ENCODE peak calls at places on chromosomes 12 and 14, in ten cellular contexts. One of them, this sample, is unnamed.

GRCh38 chr14:93285048-93285447 is 47.8 kb downstream of the BTBD7 start:
- DNase-seq in bronchial epithelial cell: no peak
- DNase-seq in endothelial cell: no peak
- DNase-seq in GM12864: no peak
- DNase-seq in thoracic aorta: no peak
- DNase-seq in osteocyte: no peak
- DNase-seq in astrocyte of the spinal cord: peak
- DNase-seq in colonic mucosa: no peak
- DNase-seq in activated B cell treated with CpG ODN at 0.5 μM for 24 hours: no peak
- DNase-seq in fibroblast of lung: peak
- DNase-seq in this sample: peak

GRCh38 chr12:46212108-46212982 is 56.5 kb downstream of the SLC38A1 start:
- DNase-seq in bronchial epithelial cell: no peak
- DNase-seq in endothelial cell: no peak
- DNase-seq in GM12864: no peak
- DNase-seq in thoracic aorta: no peak
- DNase-seq in osteocyte: no peak
- DNase-seq in astrocyte of the spinal cord: no peak
- DNase-seq in colonic mucosa: no peak
- DNase-seq in activated B cell treated with CpG ODN at 0.5 μM for 24 hours: no peak
- DNase-seq in fibroblast of lung: no peak
- DNase-seq in this sample: no peak

GRCh38 chr12:21615441-21615840 is 10.8 kb upstream of the GYS2 start:
- DNase-seq in bronchial epithelial cell: peak
- DNase-seq in endothelial cell: no peak
- DNase-seq in GM12864: no peak
- DNase-seq in thoracic aorta: no peak
- DNase-seq in osteocyte: no peak
- DNase-seq in astrocyte of the spinal cord: no peak
- DNase-seq in colonic mucosa: no peak
- DNase-seq in activated B cell treated with CpG ODN at 0.5 μM for 24 hours: no peak
- DNase-seq in fibroblast of lung: peak
- DNase-seq in this sample: peak

GRCh38 chr12:72274926-72275325 is 2.8 kb downstream of the TRHDE start:
- DNase-seq in bronchial epithelial cell: no peak
- DNase-seq in endothelial cell: no peak
- DNase-seq in GM12864: no peak
- DNase-seq in thoracic aorta: no peak
- DNase-seq in osteocyte: no peak
- DNase-seq in astrocyte of the spinal cord: peak
- DNase-seq in colonic mucosa: no peak
- DNase-seq in activated B cell treated with CpG ODN at 0.5 μM for 24 hours: no peak
- DNase-seq in fibroblast of lung: no peak
- DNase-seq in this sample: peak

GRCh38 chr12:116415408-116416108 is 138.1 kb upstream of the MED13L start:
- DNase-seq in bronchial epithelial cell: no peak
- DNase-seq in endothelial cell: no peak
- DNase-seq in GM12864: no peak
- DNase-seq in thoracic aorta: no peak
- DNase-seq in osteocyte: no peak
- DNase-seq in astrocyte of the spinal cord: no peak
- DNase-seq in colonic mucosa: no peak
- DNase-seq in activated B cell treated with CpG ODN at 0.5 μM for 24 hours: no peak
- DNase-seq in fibroblast of lung: no peak
- DNase-seq in this sample: no peak

GRCh38 chr14:39268393-39268792 is 34.7 kb downstream of the MIA2 start:
- DNase-seq in bronchial epithelial cell: peak
- DNase-seq in endothelial cell: no peak
- DNase-seq in GM12864: no peak
- DNase-seq in thoracic aorta: no peak
- DNase-seq in osteocyte: no peak
- DNase-seq in astrocyte of the spinal cord: peak
- DNase-seq in colonic mucosa: no peak
- DNase-seq in activated B cell treated with CpG ODN at 0.5 μM for 24 hours: no peak
- DNase-seq in fibroblast of lung: peak
- DNase-seq in this sample: peak

GRCh38 chr12:116164976-116165425 is 112.5 kb downstream of the MED13L start:
- DNase-seq in bronchial epithelial cell: peak
- DNase-seq in endothelial cell: no peak
- DNase-seq in GM12864: no peak
- DNase-seq in thoracic aorta: no peak
- DNase-seq in osteocyte: no peak
- DNase-seq in astrocyte of the spinal cord: peak
- DNase-seq in colonic mucosa: no peak
- DNase-seq in activated B cell treated with CpG ODN at 0.5 μM for 24 hours: no peak
- DNase-seq in fibroblast of lung: peak
- DNase-seq in this sample: peak

GRCh38 chr12:57175428-57176138 is 28.2 kb upstream of the LRP1-AS start:
- DNase-seq in bronchial epithelial cell: peak
- DNase-seq in endothelial cell: peak
- DNase-seq in GM12864: no peak
- DNase-seq in thoracic aorta: peak
- DNase-seq in osteocyte: peak
- DNase-seq in astrocyte of the spinal cord: peak
- DNase-seq in colonic mucosa: peak
- DNase-seq in activated B cell treated with CpG ODN at 0.5 μM for 24 hours: no peak
- DNase-seq in fibroblast of lung: peak
- DNase-seq in this sample: peak

GRCh38 chr14:48703728-48704467 is 882.3 kb downstream of the RPS29 start:
- DNase-seq in bronchial epithelial cell: no peak
- DNase-seq in endothelial cell: no peak
- DNase-seq in GM12864: no peak
- DNase-seq in thoracic aorta: no peak
- DNase-seq in osteocyte: no peak
- DNase-seq in astrocyte of the spinal cord: no peak
- DNase-seq in colonic mucosa: no peak
- DNase-seq in activated B cell treated with CpG ODN at 0.5 μM for 24 hours: no peak
- DNase-seq in fibroblast of lung: peak
- DNase-seq in this sample: peak

GRCh38 chr14:35336171-35337073 is 44.2 kb downstream of the PSMA6 start:
- DNase-seq in bronchial epithelial cell: peak
- DNase-seq in endothelial cell: peak
- DNase-seq in GM12864: no peak
- DNase-seq in thoracic aorta: peak
- DNase-seq in osteocyte: no peak
- DNase-seq in astrocyte of the spinal cord: peak
- DNase-seq in colonic mucosa: peak
- DNase-seq in activated B cell treated with CpG ODN at 0.5 μM for 24 hours: no peak
- DNase-seq in fibroblast of lung: peak
- DNase-seq in this sample: peak

GRCh38 chr14:70181276-70181675 is 7.5 kb downstream of the SLC8A3 start:
- DNase-seq in bronchial epithelial cell: no peak
- DNase-seq in endothelial cell: no peak
- DNase-seq in GM12864: no peak
- DNase-seq in thoracic aorta: no peak
- DNase-seq in osteocyte: no peak
- DNase-seq in astrocyte of the spinal cord: no peak
- DNase-seq in colonic mucosa: no peak
- DNase-seq in activated B cell treated with CpG ODN at 0.5 μM for 24 hours: no peak
- DNase-seq in fibroblast of lung: no peak
- DNase-seq in this sample: no peak

GRCh38 chr12:7694556-7694955 is 1.0 kb downstream of the GDF3 start:
- DNase-seq in bronchial epithelial cell: no peak
- DNase-seq in endothelial cell: no peak
- DNase-seq in GM12864: no peak
- DNase-seq in thoracic aorta: no peak
- DNase-seq in osteocyte: no peak
- DNase-seq in astrocyte of the spinal cord: no peak
- DNase-seq in colonic mucosa: no peak
- DNase-seq in activated B cell treated with CpG ODN at 0.5 μM for 24 hours: no peak
- DNase-seq in fibroblast of lung: no peak
- DNase-seq in this sample: no peak

GRCh38 chr12:101573743-101574142 is 21.0 kb upstream of the MYBPC1 start:
- DNase-seq in bronchial epithelial cell: no peak
- DNase-seq in endothelial cell: no peak
- DNase-seq in GM12864: no peak
- DNase-seq in thoracic aorta: no peak
- DNase-seq in osteocyte: no peak
- DNase-seq in astrocyte of the spinal cord: no peak
- DNase-seq in colonic mucosa: no peak
- DNase-seq in activated B cell treated with CpG ODN at 0.5 μM for 24 hours: no peak
- DNase-seq in fibroblast of lung: no peak
- DNase-seq in this sample: no peak

GRCh38 chr12:69240625-69240984 is 1.2 kb downstream of the CPSF6 start:
- DNase-seq in bronchial epithelial cell: peak
- DNase-seq in endothelial cell: no peak
- DNase-seq in GM12864: peak
- DNase-seq in thoracic aorta: no peak
- DNase-seq in osteocyte: no peak
- DNase-seq in astrocyte of the spinal cord: no peak
- DNase-seq in colonic mucosa: no peak
- DNase-seq in activated B cell treated with CpG ODN at 0.5 μM for 24 hours: no peak
- DNase-seq in fibroblast of lung: peak
- DNase-seq in this sample: no peak

GRCh38 chr14:25375639-25376038 is 325.7 kb upstream of the STXBP6 start:
- DNase-seq in bronchial epithelial cell: no peak
- DNase-seq in endothelial cell: no peak
- DNase-seq in GM12864: no peak
- DNase-seq in thoracic aorta: no peak
- DNase-seq in osteocyte: no peak
- DNase-seq in astrocyte of the spinal cord: no peak
- DNase-seq in colonic mucosa: no peak
- DNase-seq in activated B cell treated with CpG ODN at 0.5 μM for 24 hours: no peak
- DNase-seq in fibroblast of lung: no peak
- DNase-seq in this sample: no peak

DNA sequence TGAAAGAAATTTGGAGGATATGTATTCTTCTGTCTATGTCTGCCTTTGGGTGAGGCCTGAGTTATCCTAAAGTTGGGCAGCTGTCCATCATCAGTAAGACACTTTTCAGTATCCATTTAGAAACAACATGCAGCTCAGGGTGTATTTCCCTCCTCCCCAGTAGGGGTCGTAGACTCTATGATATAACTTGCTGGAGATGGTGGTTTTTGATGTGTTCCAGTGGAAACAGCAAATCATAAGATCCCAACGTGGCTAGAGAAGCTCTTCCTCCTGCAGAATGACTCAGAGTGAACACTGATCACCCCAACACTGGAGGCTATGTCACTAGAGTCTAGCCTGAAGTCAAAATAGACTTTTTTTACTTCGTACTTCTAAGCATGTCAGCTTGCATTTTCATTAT is 331.6 kb upstream of the STXBP6 start:
- DNase-seq in bronchial epithelial cell: no peak
- DNase-seq in endothelial cell: no peak
- DNase-seq in GM12864: no peak
- DNase-seq in thoracic aorta: no peak
- DNase-seq in osteocyte: no peak
- DNase-seq in astrocyte of the spinal cord: no peak
- DNase-seq in colonic mucosa: no peak
- DNase-seq in activated B cell treated with CpG ODN at 0.5 μM for 24 hours: no peak
- DNase-seq in fibroblast of lung: no peak
- DNase-seq in this sample: peak
- TF ChIP-seq CTCF in bronchial epithelial cell: no peak
- TF ChIP-seq CTCF in endothelial cell: peak
- TF ChIP-seq CTCF in GM12864: peak
- TF ChIP-seq CTCF in thoracic aorta: no peak
- TF ChIP-seq CTCF in osteocyte: no peak
- TF ChIP-seq CTCF in astrocyte of the spinal cord: peak
- TF ChIP-seq CTCF in colonic mucosa: no peak
- TF ChIP-seq CTCF in activated B cell treated with CpG ODN at 0.5 μM for 24 hours: no peak
- TF ChIP-seq CTCF in fibroblast of lung: no peak
- TF ChIP-seq CTCF in this sample: peak

GRCh38 chr14:79543966-79544365 is 667.3 kb downstream of the DIO2 start:
- DNase-seq in bronchial epithelial cell: peak
- DNase-seq in endothelial cell: peak
- DNase-seq in GM12864: no peak
- DNase-seq in thoracic aorta: no peak
- DNase-seq in osteocyte: no peak
- DNase-seq in astrocyte of the spinal cord: peak
- DNase-seq in colonic mucosa: no peak
- DNase-seq in activated B cell treated with CpG ODN at 0.5 μM for 24 hours: no peak
- DNase-seq in fibroblast of lung: peak
- DNase-seq in this sample: peak
- TF ChIP-seq CTCF in bronchial epithelial cell: peak
- TF ChIP-seq CTCF in endothelial cell: peak
- TF ChIP-seq CTCF in GM12864: peak
- TF ChIP-seq CTCF in thoracic aorta: no peak
- TF ChIP-seq CTCF in osteocyte: peak
- TF ChIP-seq CTCF in astrocyte of the spinal cord: peak
- TF ChIP-seq CTCF in colonic mucosa: no peak
- TF ChIP-seq CTCF in activated B cell treated with CpG ODN at 0.5 μM for 24 hours: no peak
- TF ChIP-seq CTCF in fibroblast of lung: peak
- TF ChIP-seq CTCF in this sample: peak

GRCh38 chr14:56552615-56553014 is 27.0 kb upstream of the TMEM260 start:
- DNase-seq in bronchial epithelial cell: no peak
- DNase-seq in endothelial cell: no peak
- DNase-seq in GM12864: no peak
- DNase-seq in thoracic aorta: no peak
- DNase-seq in osteocyte: no peak
- DNase-seq in astrocyte of the spinal cord: no peak
- DNase-seq in colonic mucosa: no peak
- DNase-seq in activated B cell treated with CpG ODN at 0.5 μM for 24 hours: no peak
- DNase-seq in fibroblast of lung: no peak
- DNase-seq in this sample: no peak
- TF ChIP-seq CTCF in bronchial epithelial cell: no peak
- TF ChIP-seq CTCF in endothelial cell: no peak
- TF ChIP-seq CTCF in GM12864: peak
- TF ChIP-seq CTCF in thoracic aorta: no peak
- TF ChIP-seq CTCF in osteocyte: no peak
- TF ChIP-seq CTCF in astrocyte of the spinal cord: no peak
- TF ChIP-seq CTCF in colonic mucosa: no peak
- TF ChIP-seq CTCF in activated B cell treated with CpG ODN at 0.5 μM for 24 hours: no peak
- TF ChIP-seq CTCF in fibroblast of lung: no peak
- TF ChIP-seq CTCF in this sample: no peak

GRCh38 chr14:76866469-76866868 is 40.3 kb downstream of the LRRC74A start:
- DNase-seq in bronchial epithelial cell: no peak
- DNase-seq in endothelial cell: no peak
- DNase-seq in GM12864: no peak
- DNase-seq in thoracic aorta: no peak
- DNase-seq in osteocyte: no peak
- DNase-seq in astrocyte of the spinal cord: no peak
- DNase-seq in colonic mucosa: no peak
- DNase-seq in activated B cell treated with CpG ODN at 0.5 μM for 24 hours: no peak
- DNase-seq in fibroblast of lung: no peak
- DNase-seq in this sample: no peak

GRCh38 chr14:76872796-76873432 is 46.7 kb downstream of the LRRC74A start:
- DNase-seq in bronchial epithelial cell: peak
- DNase-seq in endothelial cell: peak
- DNase-seq in GM12864: peak
- DNase-seq in thoracic aorta: no peak
- DNase-seq in osteocyte: no peak
- DNase-seq in astrocyte of the spinal cord: peak
- DNase-seq in colonic mucosa: peak
- DNase-seq in activated B cell treated with CpG ODN at 0.5 μM for 24 hours: peak
- DNase-seq in fibroblast of lung: peak
- DNase-seq in this sample: peak

GRCh38 chr14:76868453-76869170 is 42.4 kb downstream of the LRRC74A start:
- DNase-seq in bronchial epithelial cell: no peak
- DNase-seq in endothelial cell: no peak
- DNase-seq in GM12864: no peak
- DNase-seq in thoracic aorta: no peak
- DNase-seq in osteocyte: no peak
- DNase-seq in astrocyte of the spinal cord: no peak
- DNase-seq in colonic mucosa: no peak
- DNase-seq in activated B cell treated with CpG ODN at 0.5 μM for 24 hours: no peak
- DNase-seq in fibroblast of lung: no peak
- DNase-seq in this sample: no peak

GRCh38 chr14:76867536-76868452 is 41.6 kb downstream of the LRRC74A start:
- DNase-seq in bronchial epithelial cell: no peak
- DNase-seq in endothelial cell: no peak
- DNase-seq in GM12864: no peak
- DNase-seq in thoracic aorta: no peak
- DNase-seq in osteocyte: no peak
- DNase-seq in astrocyte of the spinal cord: no peak
- DNase-seq in colonic mucosa: no peak
- DNase-seq in activated B cell treated with CpG ODN at 0.5 μM for 24 hours: peak
- DNase-seq in fibroblast of lung: no peak
- DNase-seq in this sample: no peak

GRCh38 chr14:76870146-76870545 is 43.9 kb downstream of the LRRC74A start:
- DNase-seq in bronchial epithelial cell: no peak
- DNase-seq in endothelial cell: peak
- DNase-seq in GM12864: no peak
- DNase-seq in thoracic aorta: no peak
- DNase-seq in osteocyte: no peak
- DNase-seq in astrocyte of the spinal cord: no peak
- DNase-seq in colonic mucosa: no peak
- DNase-seq in activated B cell treated with CpG ODN at 0.5 μM for 24 hours: no peak
- DNase-seq in fibroblast of lung: no peak
- DNase-seq in this sample: no peak
- TF ChIP-seq CTCF in bronchial epithelial cell: no peak
- TF ChIP-seq CTCF in endothelial cell: peak
- TF ChIP-seq CTCF in GM12864: peak
- TF ChIP-seq CTCF in thoracic aorta: no peak
- TF ChIP-seq CTCF in osteocyte: peak
- TF ChIP-seq CTCF in astrocyte of the spinal cord: peak
- TF ChIP-seq CTCF in colonic mucosa: no peak
- TF ChIP-seq CTCF in activated B cell treated with CpG ODN at 0.5 μM for 24 hours: no peak
- TF ChIP-seq CTCF in fibroblast of lung: no peak
- TF ChIP-seq CTCF in this sample: peak

This sample was measured in fibroblast of pulmonary artery.